ENCODE peak calls at places on chromosomes 13 and 19, in seven cellular contexts. E is NCI-H2227 treated with DMSO at 0.1 percent for 48 hours; M is stimulated activated CD4-positive, alpha-beta T cell treated with anti-CD3 and anti-CD28 coated beads, TNF-alpha, amount 100 ng/mL, for 24 hours; Q is HepG2; D is NCI-H774; G is NCI-H526; Y is HT1080. V is an unnamed sample.

GRCh38 chr19:11261902-11262839 is at the start of gene DOCK6:
- DNase-seq in Q (no peak), M (no peak), G (no peak), E (no peak), Y (no peak), D (no peak), V (no peak)

GRCh38 chr19:50022823-50023222 is 2.3 kb downstream of the VRK3 start:
- DNase-seq in G (no peak), D (no peak), E (no peak), Y (no peak), M (no peak), Q (peak), V (no peak)

GRCh38 chr19:54660967-54661366 is 1.8 kb upstream of the LILRB4 start:
- DNase-seq in D (no peak), Y (no peak), Q (no peak), G (no peak), E (no peak), M (no peak), V (no peak)

GRCh38 chr13:38687246-38688229 is 661 bp downstream of the FREM2 start:
- DNase-seq in E (no peak), Y (no peak), M (no peak), G (peak), Q (no peak), D (no peak), V (peak)

GRCh38 chr13:42049454-42049780 is 969 bp downstream of the DGKH start:
- DNase-seq in Q (no peak), D (no peak), M (no peak), Y (no peak), G (no peak), E (no peak), V (no peak)

GRCh38 chr13:102286326-102286725 is 115.5 kb downstream of the FGF14 start:
- DNase-seq in G (no peak), Q (peak), E (no peak), M (no peak), Y (peak), D (no peak), V (peak)

GRCh38 chr13:90974249-90974954 is 373.1 kb upstream of the MIR17HG start:
- DNase-seq in Y (no peak), E (peak), M (no peak), G (no peak), Q (no peak), D (no peak), V (no peak)

GRCh38 chr19:40604647-40605200 is 3.6 kb downstream of the LTBP4 start:
- DNase-seq in E (peak), M (no peak), Y (no peak), D (no peak), Q (no peak), G (no peak), V (no peak)

GRCh38 chr13:87999141-87999765 is 328.1 kb downstream of the SLITRK5 start:
- DNase-seq in D (no peak), M (no peak), Y (peak), Q (no peak), E (no peak), G (no peak), V (peak)

V was measured in astrocyte.